ENCODE peak calls at places on chromosomes 11 and 22, in four cellular contexts. Z is IMR-90, R is tibial artery, M is neuronal stem cell. V is an unnamed sample.

GRCh38 chr11:75272391-75272790 is 31.8 kb downstream of the TPBGL start:
- DNase-seq in Z (no peak), R (peak), M (no peak), V (no peak)

GRCh38 chr11:69567951-69568808 is 72.8 kb upstream of the CCND1 start:
- DNase-seq in Z (peak), R (no peak), M (no peak), V (no peak)

GRCh38 chr11:61769169-61769920 is 16.9 kb downstream of the MYRF start:
- DNase-seq in Z (peak), R (no peak), M (no peak), V (no peak)

GRCh38 chr11:24239016-24239720 is 257.7 kb upstream of the LUZP2 start:
- DNase-seq in Z (peak), R (no peak), M (no peak), V (no peak)

GRCh38 chr11:8337115-8337386 is 73.4 kb upstream of the LMO1 start:
- DNase-seq in Z (no peak), R (no peak), M (no peak), V (no peak)

GRCh38 chr11:62910141-62910882 is 10.9 kb downstream of the CHRM1 start:
- DNase-seq in Z (no peak), R (no peak), M (no peak), V (no peak)

GRCh38 chr11:117807482-117808272 is 10.7 kb upstream of the DSCAML1 start:
- DNase-seq in Z (peak), R (peak), M (peak), V (peak)

GRCh38 chr11:12556788-12557384 is 117.3 kb upstream of the TEAD1 start:
- DNase-seq in Z (peak), R (peak), M (peak), V (peak)

GRCh38 chr22:45857519-45857918 is 119.4 kb downstream of the WNT7B start:
- DNase-seq in Z (no peak), R (no peak), M (no peak), V (no peak)

GRCh38 chr11:36567684-36568083 is at the start of gene RAG1:
- DNase-seq in Z (no peak), R (no peak), M (no peak), V (no peak)

GRCh38 chr11:22624742-22625447 is 728 bp downstream of the FANCF start:
- DNase-seq in Z (peak), R (peak), M (no peak), V (peak)

GRCh38 chr11:20618083-20618482 is 18.7 kb downstream of the SLC6A5 start:
- DNase-seq in Z (no peak), R (no peak), M (no peak), V (no peak)

GRCh38 chr11:79066456-79067354 is 374.1 kb downstream of the TENM4 start:
- DNase-seq in Z (no peak), R (no peak), M (no peak), V (no peak)

GRCh38 chr11:92540113-92540512 is 315.5 kb downstream of the FAT3 start:
- DNase-seq in Z (no peak), R (no peak), M (no peak), V (no peak)

GRCh38 chr11:65430406-65431217 is 8.0 kb downstream of the NEAT1 start:
- DNase-seq in Z (peak), R (peak), M (no peak), V (no peak)

GRCh38 chr22:49016909-49017768 is 810.5 kb downstream of the BRD1 start:
- DNase-seq in Z (no peak), R (peak), M (no peak), V (peak)

GRCh38 chr22:50010676-50011446 is 1.7 kb downstream of the IL17REL start:
- DNase-seq in Z (no peak), R (no peak), M (no peak), V (peak)

GRCh38 chr11:66906077-66906929 is 49.4 kb downstream of the LRFN4 start:
- DNase-seq in Z (peak), R (peak), M (no peak), V (no peak)

DNA sequence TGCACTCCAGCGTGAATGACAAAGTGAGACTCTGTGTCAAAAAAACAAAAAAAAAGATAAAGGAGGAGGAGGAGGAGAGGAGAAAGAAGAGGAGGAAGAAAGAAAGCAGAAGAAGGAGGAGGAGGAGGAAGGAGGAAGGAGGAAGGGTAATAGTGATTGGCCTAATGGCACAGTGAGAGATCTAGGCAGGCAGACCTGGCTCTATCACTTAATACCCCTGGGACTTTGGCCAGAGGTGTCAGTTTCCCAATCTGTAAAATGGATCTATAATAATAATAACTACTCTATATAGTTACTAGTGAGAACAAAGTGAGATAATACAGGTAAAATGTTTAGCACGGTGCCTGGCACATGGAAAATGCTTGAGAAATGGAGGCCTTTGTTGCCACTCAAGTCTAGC is 25.2 kb upstream of the ASPHD2 start:
- DNase-seq in Z (no peak), R (no peak), M (no peak), V (no peak)
- H3K27ac ChIP-seq in Z (no peak), R (no peak), M (no peak), V (no peak)

GRCh38 chr11:108122166-108122628 is 830 bp downstream of the ACAT1 start:
- DNase-seq in Z (no peak), R (no peak), M (no peak), V (no peak)
- H3K27ac ChIP-seq in Z (no peak), R (peak), M (no peak), V (peak)

DNA sequence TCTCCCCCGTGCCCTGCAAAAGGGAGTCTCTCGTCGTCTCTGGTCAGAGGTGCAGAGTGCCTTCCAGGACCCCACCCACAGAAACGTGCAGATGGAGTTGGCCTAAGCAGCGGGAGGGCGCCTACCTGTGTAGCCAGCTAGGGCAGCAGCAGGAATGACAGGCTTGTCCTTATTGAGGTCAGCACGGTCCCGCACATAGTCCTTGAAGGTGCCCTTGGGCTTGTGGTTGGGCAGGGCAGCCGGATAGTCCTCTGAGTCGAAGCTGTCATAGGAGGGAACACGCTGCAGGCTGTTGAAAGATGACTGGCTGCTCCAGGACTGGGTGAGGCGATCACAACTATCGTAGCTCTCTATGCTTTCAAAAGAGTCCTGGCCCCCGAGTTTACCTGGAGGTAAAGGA is 107.3 kb downstream of the ETS1 start:
- DNase-seq in Z (no peak), R (no peak), M (no peak), V (no peak)
- H3K27ac ChIP-seq in Z (no peak), R (peak), M (no peak), V (no peak)

DNA sequence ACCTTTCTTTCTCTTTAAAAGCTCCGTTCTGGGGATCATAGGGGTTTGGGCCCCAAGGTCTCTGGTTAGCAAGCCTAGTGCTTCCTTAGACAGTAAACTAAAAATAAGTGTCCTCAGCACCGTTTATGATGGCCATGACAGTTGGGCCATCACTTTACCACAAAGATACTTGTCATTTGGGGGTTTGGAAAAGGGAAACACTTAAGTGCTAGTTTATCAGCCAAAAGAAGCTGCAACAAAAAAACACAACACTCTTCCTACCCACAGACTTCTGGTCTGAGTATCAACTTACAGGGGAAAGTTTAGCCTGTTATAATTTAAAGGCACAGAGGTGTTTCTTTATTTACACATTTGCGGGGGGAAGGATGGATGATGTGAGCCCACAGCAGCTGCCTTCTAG is 88.4 kb upstream of the CD44 start:
- DNase-seq in Z (no peak), R (no peak), M (no peak), V (no peak)
- H3K27ac ChIP-seq in Z (no peak), R (no peak), M (no peak), V (no peak)

GRCh38 chr22:22133910-22134309 is 110.7 kb upstream of the VPREB1 start:
- DNase-seq in Z (no peak), R (no peak), M (no peak), V (no peak)
- H3K27ac ChIP-seq in Z (no peak), R (no peak), M (no peak), V (no peak)

DNA sequence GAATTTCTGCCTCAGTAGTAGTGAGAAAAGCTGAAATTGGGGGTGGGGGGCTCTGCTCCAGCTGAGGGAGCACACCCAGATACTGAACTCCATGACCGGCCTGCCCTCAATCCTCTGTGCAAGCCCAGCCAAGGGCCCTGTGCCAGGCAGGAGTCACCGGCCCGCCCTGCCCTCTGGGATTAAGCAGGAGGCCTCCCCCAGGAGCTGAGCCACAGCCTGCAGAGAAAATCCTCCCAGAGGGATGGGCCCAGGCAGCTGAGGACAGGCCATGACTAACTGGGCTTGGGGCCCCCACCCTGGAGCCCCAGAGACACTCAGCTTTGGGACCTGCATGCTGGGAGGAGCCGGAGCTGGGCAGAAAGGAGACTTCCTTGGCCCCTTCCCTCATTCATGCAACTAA is 48.8 kb downstream of the MN1 start:
- DNase-seq in Z (no peak), R (peak), M (no peak), V (peak)
- H3K27ac ChIP-seq in Z (no peak), R (peak), M (no peak), V (peak)

GRCh38 chr22:39431821-39432251 is 25.0 kb upstream of the MGAT3 start:
- DNase-seq in Z (peak), R (peak), M (no peak), V (peak)
- H3K27ac ChIP-seq in Z (no peak), R (peak), M (no peak), V (peak)

GRCh38 chr22:36425977-36426523 is 38.3 kb upstream of the MYH9 start:
- DNase-seq in Z (peak), R (peak), M (no peak), V (no peak)
- H3K27ac ChIP-seq in Z (peak), R (no peak), M (peak), V (no peak)

GRCh38 chr11:126007263-126007662 is 55.4 kb downstream of the CDON start:
- DNase-seq in Z (peak), R (peak), M (no peak), V (no peak)
- H3K27ac ChIP-seq in Z (no peak), R (peak), M (no peak), V (no peak)